ENCODE peak calls at places on chromosomes 16 and 17, in eight cellular contexts. X is EH; W is ureter; N is CD8-positive, alpha-beta memory T cell; M is fibroblast of mammary gland; U is AG08395; Z is lower leg skin; R is brain microvascular endothelial cell. G is an unnamed sample.

GRCh38 chr17:57834146-57834741 is 15.6 kb downstream of the MRPS23 start:
- DNase-seq in X (no peak), Z (no peak), M (peak; percentile 27), U (peak; percentile 42), W (no peak), R (no peak), N (no peak), G (no peak)

GRCh38 chr17:66200685-66201092 is 8.8 kb upstream of the CEP112 start:
- DNase-seq in X (peak; percentile 77), M (peak; percentile 83), N (no peak), R (peak; percentile 76), W (no peak), U (peak; percentile 58), Z (peak; percentile 17), G (no peak)

GRCh38 chr17:1995321-1996242 is 29.6 kb downstream of the RTN4RL1 start:
- DNase-seq in M (no peak), W (no peak), X (no peak), U (no peak), N (no peak), Z (no peak), R (no peak), G (peak; percentile 61)

GRCh38 chr17:78652913-78653312 is 75.7 kb upstream of the DNAH17 start:
- DNase-seq in N (no peak), X (no peak), R (no peak), U (no peak), M (no peak), Z (no peak), W (no peak), G (no peak)

GRCh38 chr17:29683481-29683880 is 60.8 kb upstream of the CORO6 start:
- DNase-seq in Z (no peak), M (no peak), W (no peak), U (no peak), N (no peak), R (no peak), X (no peak), G (no peak)

GRCh38 chr17:80955673-80956306 is 35.9 kb upstream of the CHMP6 start:
- DNase-seq in W (no peak), U (no peak), X (no peak), Z (no peak), M (no peak), N (no peak), R (no peak), G (no peak)

GRCh38 chr17:78723001-78723796 is 58.9 kb downstream of the CYTH1 start:
- DNase-seq in U (peak; percentile 51), N (no peak), W (no peak), X (peak; percentile 35), M (no peak), R (no peak), Z (no peak), G (no peak)

GRCh38 chr16:61792194-61792904 is 243.9 kb downstream of the CDH8 start:
- DNase-seq in U (peak; percentile 62), W (no peak), X (peak; percentile 90), M (peak; percentile 56), Z (no peak), R (peak; percentile 87), N (no peak), G (no peak)

GRCh38 chr17:48103379-48103715 is 2.1 kb upstream of the CBX1 start:
- DNase-seq in R (no peak), M (no peak), N (no peak), X (no peak), Z (no peak), U (no peak), W (no peak), G (no peak)

GRCh38 chr17:61568219-61569072 is 22.6 kb downstream of the NACA2 start:
- DNase-seq in R (no peak), W (no peak), U (no peak), N (no peak), Z (no peak), X (no peak), M (no peak), G (no peak)